ENCODE peak calls at places on chromosome 5, in six cellular contexts. Z is mammary epithelial cell, M is neural progenitor cell, I is left ventricle myocardium inferior, T is IMR-90, F is SK-N-SH. J is an unnamed sample.

GRCh38 chr5:39376293-39376714 is 12.0 kb upstream of the C9 start:
- DNase-seq in T (peak; percentile 48), Z (peak; percentile 52), M (peak; percentile 72), F (peak; percentile 30), I (no peak), J (no peak)

GRCh38 chr5:144028644-144029043 is 141.8 kb downstream of the YIPF5 start:
- DNase-seq in Z (peak; percentile 6), I (no peak), M (no peak), T (peak; percentile 84), F (no peak), J (no peak)

GRCh38 chr5:50767588-50767987 is 101.2 kb downstream of the PARP8 start:
- DNase-seq in M (no peak), Z (peak; percentile 33), F (no peak), I (no peak), T (peak; percentile 41), J (no peak)

GRCh38 chr5:112917453-112918005 is 4.5 kb downstream of the REEP5 start:
- DNase-seq in I (no peak), F (peak; percentile 37), M (peak; percentile 12), Z (no peak), T (peak; percentile 49), J (no peak)

GRCh38 chr5:81161012-81161601 is 72.0 kb upstream of the CKMT2 start:
- DNase-seq in T (no peak), F (no peak), Z (no peak), I (no peak), M (no peak), J (no peak)

GRCh38 chr5:168443533-168443932 is 42.7 kb upstream of the RARS1 start:
- DNase-seq in F (no peak), M (no peak), T (no peak), Z (no peak), I (no peak), J (no peak)

GRCh38 chr5:15023846-15024245 is 152.3 kb upstream of the ANKH start:
- DNase-seq in M (no peak), I (no peak), T (no peak), F (no peak), Z (no peak), J (no peak)

GRCh38 chr5:17252543-17252942 is 35.1 kb downstream of the BASP1 start:
- DNase-seq in I (no peak), Z (peak; percentile 60), M (no peak), F (no peak), T (peak; percentile 42), J (no peak)

GRCh38 chr5:82720764-82721163 is 356.4 kb downstream of the TMEM167A start:
- DNase-seq in T (no peak), I (no peak), Z (no peak), F (no peak), M (no peak), J (no peak)

GRCh38 chr5:113005454-113005853 is 28.9 kb downstream of the DCP2 start:
- DNase-seq in I (no peak), T (peak; percentile 67), M (no peak), F (no peak), Z (no peak), J (no peak)

GRCh38 chr5:52560366-52560765 is 227.3 kb upstream of the ITGA1 start:
- DNase-seq in M (no peak), Z (peak; percentile 5), T (no peak), I (no peak), F (peak; percentile 11), J (no peak)

GRCh38 chr5:143065185-143065584 is 295.0 kb downstream of the ARHGAP26 start:
- DNase-seq in T (peak; percentile 88), I (no peak), Z (no peak), F (no peak), M (no peak), J (no peak)

GRCh38 chr5:75243510-75243909 is 6.8 kb upstream of the ANKRD31 start:
- DNase-seq in F (no peak), M (no peak), I (no peak), T (no peak), Z (no peak), J (no peak)

GRCh38 chr5:150912312-150912814 is 7.6 kb upstream of the ZNF300 start:
- DNase-seq in Z (no peak), I (no peak), F (no peak), M (no peak), T (no peak), J (no peak)
- H3K9me3 ChIP-seq in Z (peaks cover 7% of the 10 kb centered on the region), I (peaks cover 100% of the 10 kb centered on the region), F (peaks cover 8% of the 10 kb centered on the region), M (peaks cover 20% of the 10 kb centered on the region), T (peaks cover 14% of the 10 kb centered on the region), J (no peaks in the 10 kb centered on the region)

DNA sequence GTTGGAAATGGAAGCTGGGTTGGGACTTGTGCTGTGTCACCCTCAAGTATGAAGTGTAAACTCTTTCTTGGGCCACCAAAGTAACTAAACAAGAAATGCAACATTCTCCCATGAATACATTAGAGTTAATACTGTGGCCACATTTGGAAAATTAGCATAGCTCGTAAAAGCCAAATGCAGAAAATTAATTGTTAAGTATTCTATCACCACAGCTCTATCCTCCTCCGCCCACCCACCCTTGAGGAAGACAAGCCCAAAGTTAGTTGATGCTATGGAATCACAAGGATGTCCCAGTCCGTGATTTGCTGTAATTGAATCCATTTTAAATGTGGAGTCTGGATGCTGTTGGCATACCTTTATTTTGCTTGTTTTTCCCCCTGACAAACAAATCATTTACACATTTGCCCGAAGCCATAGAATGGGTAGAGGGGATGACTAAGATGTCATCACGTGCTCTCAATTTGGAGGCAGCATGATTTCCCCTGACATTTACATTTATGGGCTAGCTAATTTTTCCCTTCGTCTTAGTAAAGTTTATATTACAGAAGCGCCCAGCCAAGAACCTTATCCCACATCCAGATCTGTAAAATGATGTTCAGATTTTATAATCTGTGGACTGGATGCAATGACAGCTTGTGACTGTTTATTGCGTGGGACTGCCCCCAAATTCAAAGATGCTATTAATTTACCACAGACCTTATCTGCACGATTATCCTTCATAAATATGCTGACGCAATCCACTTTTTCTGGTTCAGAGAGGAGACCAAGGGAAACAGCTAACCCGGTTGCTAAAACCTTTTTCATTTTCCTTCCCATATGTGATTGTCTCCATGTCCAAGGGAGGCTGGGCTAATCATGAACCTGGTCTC is 3.6 kb downstream of the MSX2 start:
- DNase-seq in I (no peak), Z (no peak), M (no peak), F (no peak), T (no peak), J (no peak)
- H3K4me3 ChIP-seq in I (no peak overlapping the region), Z (no peak overlapping the region), M (no peak overlapping the region), F (no peak overlapping the region), T (no peak overlapping the region), J (no peak overlapping the region)

GRCh38 chr5:176781638-176782570 is 28.5 kb upstream of the UNC5A start:
- DNase-seq in F (no peak), T (no peak), M (no peak), Z (no peak), I (no peak), J (no peak)
- H3K27ac ChIP-seq in F (no peak overlapping the region), T (no peak overlapping the region), M (no peak overlapping the region), Z (no peak overlapping the region), I (no peak overlapping the region), J (no peak overlapping the region)

DNA sequence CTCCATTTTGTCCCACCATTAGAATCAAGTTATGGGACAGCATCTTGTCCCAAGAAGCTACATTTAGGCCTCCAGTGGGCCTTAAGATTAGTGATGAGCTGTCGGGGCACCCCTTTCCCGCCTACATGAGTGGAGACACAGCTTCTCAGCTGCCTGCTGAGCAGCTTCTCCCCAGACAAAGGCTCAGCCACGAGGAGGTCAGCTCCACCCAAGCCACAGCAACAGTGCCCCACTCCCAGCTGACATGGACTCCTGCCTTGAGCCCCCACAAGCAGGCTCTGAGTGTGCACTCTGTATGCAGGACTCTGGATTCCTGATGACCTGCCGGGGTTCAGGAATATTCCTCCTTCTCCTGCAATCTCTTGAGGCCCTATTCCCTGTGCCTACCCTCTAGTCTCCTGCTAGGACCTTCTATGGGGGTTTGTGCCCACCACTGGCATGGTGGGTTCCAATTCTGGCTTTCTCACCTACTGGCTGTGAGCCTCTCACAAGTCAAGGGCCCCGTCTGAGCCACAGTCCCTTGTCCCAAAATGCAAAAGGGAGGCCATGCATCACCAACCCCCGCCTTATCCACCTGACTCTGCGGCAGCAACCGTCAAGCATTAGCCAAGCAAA is 269.3 kb downstream of the MED10 start:
- DNase-seq in I (no peak), F (no peak), T (no peak), Z (no peak), M (no peak), J (no peak)
- H3K9me3 ChIP-seq in I (no peaks in the 10 kb centered on the region), F (no peaks in the 10 kb centered on the region), T (peaks cover 44% of the 10 kb centered on the region), Z (peaks cover 22% of the 10 kb centered on the region), M (no peaks in the 10 kb centered on the region), J (no peaks in the 10 kb centered on the region)

GRCh38 chr5:132675936-132676689 is 2.3 kb downstream of the IL4 start:
- DNase-seq in T (no peak), F (no peak), Z (no peak), I (no peak), M (no peak), J (no peak)

GRCh38 chr5:132677191-132677590 is 3.4 kb downstream of the IL4 start:
- DNase-seq in F (no peak), I (no peak), Z (peak; percentile 80), M (peak; percentile 24), T (peak; percentile 91), J (no peak)

GRCh38 chr5:132673939-132674630 is at the start of gene IL4:
- DNase-seq in Z (no peak), I (no peak), T (no peak), M (no peak), F (no peak), J (no peak)

GRCh38 chr5:132677682-132678400 is 4.1 kb downstream of the IL4 start:
- DNase-seq in I (no peak), T (no peak), M (no peak), Z (no peak), F (no peak), J (no peak)

DNA sequence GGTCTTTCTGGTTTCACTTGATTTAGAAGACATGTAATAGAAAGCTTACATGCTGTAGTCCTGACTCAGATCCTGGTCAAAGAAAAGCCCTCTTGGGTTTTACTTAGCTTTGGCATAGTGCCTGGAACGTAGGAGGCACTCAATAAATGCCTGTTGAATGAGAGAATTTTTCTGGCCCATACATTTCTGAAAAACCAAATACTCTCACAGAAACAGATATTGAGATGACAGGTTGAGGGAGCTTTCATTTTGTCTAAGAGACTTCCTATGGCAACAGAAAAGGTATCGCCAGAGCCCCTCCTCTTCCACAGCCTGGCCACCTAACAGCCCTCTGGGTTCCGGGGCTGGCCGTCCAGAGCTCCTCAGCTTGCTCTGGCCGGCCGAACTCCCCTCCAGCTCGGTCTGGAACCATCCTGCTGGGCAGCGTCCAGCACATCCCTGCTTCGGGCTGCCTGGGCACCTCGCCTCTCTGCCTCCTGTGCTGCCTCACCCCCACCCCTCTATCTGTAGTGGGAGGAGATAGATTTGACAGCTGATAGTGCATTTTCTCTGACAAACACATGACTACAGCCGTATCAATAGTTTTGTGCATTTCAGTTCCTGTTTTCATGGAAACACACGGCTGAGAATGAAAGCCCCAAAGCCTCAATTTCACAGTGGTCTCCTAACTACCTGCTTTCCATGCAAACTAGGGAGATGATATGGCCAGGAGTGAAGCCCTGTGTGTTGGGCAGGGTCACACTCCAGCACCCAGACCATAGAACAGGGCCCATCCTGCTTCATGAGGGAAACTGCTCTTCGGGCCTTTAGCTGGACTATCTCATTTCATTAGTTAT is 1.1 kb downstream of the IL4 start:
- DNase-seq in Z (peak; percentile 92), T (peak; percentile 98), I (no peak), F (no peak), M (no peak), J (no peak)
- H3K4me3 ChIP-seq in Z (peak overlapping the region; percentile 32), T (no peak overlapping the region), I (no peak overlapping the region), F (peak overlapping the region; percentile 37), M (no peak overlapping the region), J (no peak overlapping the region)

DNA sequence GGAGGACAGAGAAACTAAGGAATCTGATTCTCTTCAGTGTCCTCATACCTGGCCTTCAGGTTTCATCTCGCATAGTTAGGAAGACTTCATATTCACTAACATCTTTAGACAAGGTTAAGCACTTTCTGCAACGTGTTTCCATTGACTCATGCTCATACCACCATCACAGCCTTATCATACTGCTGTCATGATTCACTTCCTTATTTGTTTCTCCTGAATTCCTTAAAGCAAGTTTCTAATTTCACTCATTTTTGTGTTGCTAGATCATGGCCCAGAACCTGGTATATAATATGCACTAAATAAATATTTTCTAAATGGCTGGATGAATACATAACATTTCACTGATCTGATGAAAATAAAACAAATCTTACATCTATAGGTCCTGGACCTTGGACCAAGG is 472.9 kb downstream of the PRELID2 start:
- DNase-seq in M (no peak), F (no peak), Z (peak; percentile 70), T (peak; percentile 93), I (no peak), J (no peak)
- H3K27ac ChIP-seq in M (no peak overlapping the region), F (peak overlapping the region; percentile 44), Z (peak overlapping the region; percentile 5), T (peak overlapping the region; percentile 99), I (no peak overlapping the region), J (no peak overlapping the region)